ENCODE peak calls at places on chromosomes 4 and X, in six cellular contexts. S is mucosa of descending colon, E is GM06990, O is SK-N-SH, R is hepatocyte, P is Peyer's patch. V is an unnamed sample.

GRCh38 chr4:40301592-40301991 is 33.5 kb upstream of the CHRNA9 start:
- DNase-seq in E (peak), O (no peak), S (peak), R (no peak), P (no peak), V (no peak)

GRCh38 chr4:21949073-21949457 is 493 bp upstream of the KCNIP4 start:
- DNase-seq in R (peak), P (peak), O (no peak), S (peak), E (no peak), V (no peak)

GRCh38 chrX:102863735-102864134 is 73.3 kb upstream of the RAB40AL start:
- DNase-seq in E (peak), R (peak), S (peak), O (peak), P (peak), V (peak)

GRCh38 chrX:155841232-155841631 is 39.9 kb upstream of the VAMP7 start:
- DNase-seq in S (no peak), P (no peak), O (no peak), R (no peak), E (no peak), V (no peak)

GRCh38 chrX:17376381-17377046 is 1.5 kb downstream of the NHS start:
- DNase-seq in S (no peak), R (peak), O (no peak), P (peak), E (peak), V (no peak)

GRCh38 chr4:26590639-26591038 is 6.8 kb downstream of the TBC1D19 start:
- DNase-seq in R (no peak), S (no peak), O (no peak), P (no peak), E (no peak), V (no peak)

GRCh38 chrX:150478496-150479492 is 89.6 kb upstream of the MTM1 start:
- DNase-seq in S (no peak), O (no peak), E (no peak), R (no peak), P (no peak), V (no peak)

GRCh38 chr4:51880016-51880915 is 37.3 kb downstream of the DCUN1D4 start:
- DNase-seq in E (no peak), R (peak), S (no peak), O (no peak), P (no peak), V (no peak)

GRCh38 chr4:147425019-147425418 is 55.9 kb upstream of the EDNRA start:
- DNase-seq in O (no peak), P (no peak), S (no peak), R (no peak), E (no peak), V (no peak)

GRCh38 chr4:150436598-150437370 is 145.2 kb upstream of the MAB21L2 start:
- DNase-seq in O (no peak), R (no peak), S (no peak), E (no peak), P (no peak), V (no peak)

GRCh38 chr4:139907001-139907809 is 241.6 kb downstream of the MGST2 start:
- DNase-seq in E (peak), R (no peak), P (no peak), S (no peak), O (no peak), V (no peak)

GRCh38 chr4:1842993-1843448 is 12.9 kb downstream of the LETM1 start:
- DNase-seq in P (no peak), R (no peak), O (no peak), S (no peak), E (no peak), V (no peak)

GRCh38 chr4:183335369-183335940 is 13.2 kb upstream of the CLDN24 start:
- DNase-seq in E (no peak), S (no peak), R (peak), P (no peak), O (no peak), V (no peak)

GRCh38 chrX:138128025-138128671 is 562.2 kb downstream of the ZIC3 start:
- DNase-seq in R (peak), O (peak), E (peak), S (peak), P (no peak), V (peak)

GRCh38 chr4:104447346-104447745 is 47.3 kb downstream of the CXXC4 start:
- DNase-seq in S (no peak), P (no peak), R (no peak), E (no peak), O (no peak), V (no peak)

GRCh38 chrX:124406294-124407013 is 60.1 kb downstream of the SH2D1A start:
- DNase-seq in R (peak), O (peak), S (peak), E (no peak), P (no peak), V (peak)

GRCh38 chrX:117996918-117997480 is 119.6 kb downstream of the KLHL13 start:
- DNase-seq in R (no peak), E (no peak), P (no peak), O (peak), S (peak), V (no peak)

GRCh38 chr4:154854362-154854761 is 73.3 kb downstream of the RBM46 start:
- DNase-seq in E (no peak), P (no peak), O (peak), R (peak), S (no peak), V (no peak)

GRCh38 chr4:163535657-163536056 is 41.2 kb downstream of the TMA16 start:
- DNase-seq in R (no peak), O (no peak), E (no peak), S (no peak), P (no peak), V (no peak)

GRCh38 chr4:158945529-158946108 is 157.3 kb upstream of the RAPGEF2 start:
- DNase-seq in E (no peak), R (no peak), S (no peak), O (no peak), P (no peak), V (no peak)

GRCh38 chrX:85244411-85245210 is 820 bp downstream of the ZNF711 start:
- DNase-seq in O (peak), P (no peak), R (peak), S (peak), E (peak), V (peak)

GRCh38 chr4:121034010-121034409 is 38.3 kb downstream of the NDNF start:
- DNase-seq in P (no peak), E (no peak), S (peak), R (peak), O (no peak), V (no peak)

GRCh38 chrX:105695451-105695850 is 126.9 kb upstream of the NRK start:
- DNase-seq in E (no peak), P (no peak), O (no peak), R (no peak), S (no peak), V (no peak)

GRCh38 chr4:102169345-102169744 is 175.9 kb downstream of the SLC39A8 start:
- DNase-seq in R (peak), S (no peak), E (no peak), O (peak), P (no peak), V (peak)

GRCh38 chrX:70769659-70770232 is 138.8 kb downstream of the TEX11 start:
- DNase-seq in P (no peak), O (peak), E (no peak), R (no peak), S (no peak), V (no peak)

GRCh38 chr4:108492816-108493595 is 127.4 kb upstream of the RPL34 start:
- DNase-seq in P (peak), E (peak), S (peak), O (peak), R (peak), V (peak)

GRCh38 chr4:85895755-85896154 is 420.8 kb downstream of the ARHGAP24 start:
- DNase-seq in E (no peak), R (no peak), P (no peak), S (no peak), O (no peak), V (no peak)

GRCh38 chr4:121693450-121693849 is 3.3 kb downstream of the ANXA5 start:
- DNase-seq in E (no peak), O (no peak), P (no peak), R (no peak), S (no peak), V (no peak)

GRCh38 chr4:180852743-180853142 is 1390.5 kb upstream of the TENM3 start:
- DNase-seq in R (no peak), O (no peak), P (no peak), E (no peak), S (no peak), V (no peak)

GRCh38 chr4:82948647-82949204 is 48.2 kb downstream of the THAP9 start:
- DNase-seq in O (no peak), P (no peak), R (no peak), E (no peak), S (no peak), V (no peak)

DNA sequence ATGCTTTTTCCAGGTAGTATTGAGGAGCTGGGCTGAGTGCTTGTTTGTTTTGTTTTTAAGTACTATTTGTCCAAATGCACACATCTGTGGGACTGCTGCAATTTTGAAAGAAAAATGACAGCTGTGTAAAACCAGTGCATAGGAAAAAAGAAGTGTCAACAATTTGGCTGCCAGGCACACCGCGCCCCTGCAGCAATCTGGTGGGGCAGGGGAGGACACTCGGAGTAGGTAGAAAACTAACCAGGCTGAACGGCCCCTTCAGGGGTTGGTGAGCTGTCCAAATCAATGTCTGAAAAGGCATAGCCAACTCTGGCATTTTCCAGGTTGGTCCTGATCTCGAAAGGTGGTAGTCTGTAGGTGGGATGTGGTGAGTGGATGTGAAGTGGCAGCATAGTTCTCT is 1.1 kb downstream of the LDOC1 start:
- DNase-seq in R (no peak), P (no peak), S (no peak), E (no peak), O (no peak), V (no peak)
- H3K4me3 ChIP-seq in R (peak), P (no peak), S (no peak), E (no peak), O (peak), V (no peak)

GRCh38 chr4:55754754-55755350 is 64.7 kb upstream of the EXOC1L start:
- DNase-seq in P (no peak), O (no peak), R (no peak), E (no peak), S (no peak), V (no peak)
- H3K4me3 ChIP-seq in P (no peak), O (no peak), R (no peak), E (no peak), S (no peak), V (no peak)

DNA sequence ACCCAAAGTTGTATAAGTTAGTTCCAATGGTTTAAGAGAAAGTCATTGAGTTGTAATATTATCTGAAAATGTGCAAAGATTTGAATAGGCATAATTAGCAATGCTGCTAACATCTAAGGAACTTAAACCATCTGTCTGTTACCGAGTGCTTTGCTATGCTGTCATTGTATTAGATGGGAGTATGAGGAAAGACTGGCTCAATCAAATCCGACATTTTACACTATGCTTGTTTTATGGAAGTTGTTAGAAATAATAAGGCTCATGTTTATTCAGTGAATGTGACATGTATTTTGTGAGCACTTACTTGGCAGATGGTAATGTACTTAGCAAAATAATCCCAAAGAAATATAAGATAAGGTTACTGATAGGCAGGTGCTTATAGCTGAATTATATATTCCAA is 1715.2 kb downstream of the PCDH7 start:
- DNase-seq in S (no peak), R (no peak), E (no peak), O (no peak), P (no peak), V (no peak)
- H3K4me3 ChIP-seq in S (no peak), R (no peak), E (no peak), O (no peak), P (no peak), V (no peak)

DNA sequence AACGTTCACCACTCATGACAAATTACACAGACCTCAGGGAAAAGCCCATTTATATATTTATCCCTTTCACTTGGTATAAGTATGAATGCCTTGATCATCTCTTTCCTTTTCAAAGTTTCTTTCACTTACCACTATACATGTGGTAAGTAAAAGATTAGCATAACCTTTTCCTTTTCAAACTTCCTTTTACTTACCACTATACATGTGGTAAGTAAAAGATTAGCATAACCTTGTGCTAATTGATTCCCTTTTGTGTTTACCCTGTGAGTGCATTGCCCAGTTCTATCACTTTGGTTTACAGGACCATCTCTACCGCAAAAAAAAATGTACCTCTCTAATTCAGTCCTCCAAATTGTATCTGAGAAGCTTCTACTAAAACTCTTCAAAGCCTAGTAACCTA is 32.7 kb upstream of the TCEANC start:
- DNase-seq in S (no peak), P (no peak), E (no peak), R (no peak), O (no peak), V (no peak)
- H3K4me3 ChIP-seq in S (no peak), P (no peak), E (no peak), R (no peak), O (no peak), V (no peak)

DNA sequence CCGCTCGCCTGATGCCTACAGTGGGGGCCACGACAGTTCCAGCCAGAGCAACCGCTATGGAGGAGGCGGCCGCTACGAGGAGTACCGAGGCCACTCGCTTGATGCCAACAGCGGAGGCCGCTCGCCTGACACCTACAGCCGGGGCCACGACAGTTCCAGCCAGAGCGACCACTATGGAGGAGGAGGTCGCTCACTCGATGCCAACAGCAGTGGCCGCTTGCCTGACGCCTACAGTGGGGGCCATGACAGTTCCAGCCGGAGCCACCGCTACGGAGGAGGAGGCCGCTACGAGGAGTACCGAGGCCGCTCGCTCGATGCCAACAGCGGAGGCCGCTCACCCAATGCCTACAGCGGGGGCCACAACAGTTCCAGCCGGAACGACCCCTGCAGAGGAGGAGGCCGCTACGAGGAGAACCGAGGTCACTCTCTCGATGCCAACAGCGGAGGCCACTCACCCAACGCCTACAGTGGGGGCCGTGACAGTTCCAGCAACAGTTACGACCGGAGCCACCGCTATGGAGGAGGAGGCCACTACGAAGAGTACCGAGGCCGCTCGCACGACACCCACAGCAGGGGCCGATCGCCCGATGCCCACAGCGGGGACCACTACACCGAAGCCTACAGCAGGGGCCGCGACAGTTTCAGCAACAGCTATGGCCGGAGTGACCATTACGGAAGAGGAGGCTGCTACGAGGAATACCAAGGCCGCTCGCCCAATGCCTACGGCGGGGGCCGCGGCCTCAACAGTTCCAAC is 2.5 kb downstream of the RBMXL3 start:
- DNase-seq in R (no peak), S (no peak), P (no peak), E (no peak), O (no peak), V (no peak)
- H3K4me3 ChIP-seq in R (no peak), S (no peak), P (no peak), E (no peak), O (no peak), V (no peak)

GRCh38 chr4:110638347-110638746 is 15.5 kb upstream of the PITX2 start:
- DNase-seq in P (no peak), O (no peak), S (no peak), R (no peak), E (no peak), V (no peak)
- H3K4me3 ChIP-seq in P (no peak), O (no peak), S (no peak), R (peak), E (no peak), V (no peak)

V was measured in WERI-Rb-1.